ENCODE peak calls at places on chromosomes 2 and 18, in six cellular contexts. L is activated naive CD4-positive, alpha-beta T cell treated with anti-CD3 and anti-CD28 coated beads, Interleukin-2, amount 10 ng/mL, durations not matched to agents 7 days and 5 days; E is brain microvascular endothelial cell; R is prostate gland; C is body of pancreas; W is GM10248. Z is an unnamed sample.

GRCh38 chr2:199870581-199870980 is 19.6 kb upstream of the FTCDNL1 start:
- DNase-seq in L (no peak), E (no peak), R (no peak), C (no peak), W (no peak), Z (no peak)

GRCh38 chr2:180130403-180130802 is 123.3 kb upstream of the CWC22 start:
- DNase-seq in L (no peak), E (peak), R (no peak), C (no peak), W (no peak), Z (no peak)

GRCh38 chr2:52220393-52220792 is 1188.5 kb upstream of the NRXN1 start:
- DNase-seq in L (no peak), E (no peak), R (no peak), C (peak), W (no peak), Z (no peak)

GRCh38 chr2:69797836-69798465 is 31.5 kb upstream of the GMCL1 start:
- DNase-seq in L (no peak), E (no peak), R (peak), C (no peak), W (no peak), Z (no peak)

GRCh38 chr2:194319222-194319992 is 1337.6 kb upstream of the SLC39A10 start:
- DNase-seq in L (no peak), E (no peak), R (no peak), C (no peak), W (no peak), Z (no peak)

GRCh38 chr2:120383631-120384477 is 37.9 kb downstream of the INHBB start:
- DNase-seq in L (no peak), E (no peak), R (no peak), C (no peak), W (no peak), Z (no peak)

GRCh38 chr18:27752944-27753343 is 424.0 kb downstream of the CDH2 start:
- DNase-seq in L (no peak), E (no peak), R (no peak), C (no peak), W (no peak), Z (no peak)

GRCh38 chr2:145909781-145910180 is 1389.9 kb upstream of the ZEB2 start:
- DNase-seq in L (no peak), E (no peak), R (no peak), C (no peak), W (no peak), Z (no peak)

GRCh38 chr18:54825626-54826344 is 2.5 kb upstream of the RAB27B start:
- DNase-seq in L (no peak), E (no peak), R (no peak), C (no peak), W (no peak), Z (no peak)

GRCh38 chr2:157468931-157469708 is 25.2 kb upstream of the CYTIP start:
- DNase-seq in L (no peak), E (peak), R (no peak), C (no peak), W (peak), Z (no peak)

GRCh38 chr2:174503161-174503809 is 16.5 kb upstream of the GPR155 start:
- DNase-seq in L (no peak), E (no peak), R (peak), C (no peak), W (no peak), Z (no peak)

GRCh38 chr18:58183226-58183625 is 139.2 kb downstream of the NEDD4L start:
- DNase-seq in L (no peak), E (no peak), R (peak), C (peak), W (no peak), Z (no peak)